ENCODE peak calls at places on chromosome 12, in ten cellular contexts. B is astrocyte of the spinal cord; K is adrenal gland; W is GM12892; E is GM10248; R is EH; Z is breast epithelium; H is CD8-positive, alpha-beta memory T cell; N is pons; Y is activated B cell treated with CpG ODN at 0.5 μM for 24 hours. V is an unnamed sample.

GRCh38 chr12:49750027-49750977 is 8.9 kb downstream of the TMBIM6 start:
- DNase-seq in B (peak), K (peak), W (no peak), E (no peak), R (peak), Z (no peak), H (no peak), N (no peak), Y (no peak), V (peak)

GRCh38 chr12:108939594-108939993 is 59.7 kb downstream of the DAO start:
- DNase-seq in B (peak), K (no peak), W (no peak), E (no peak), R (peak), Z (no peak), H (no peak), N (peak), Y (no peak), V (peak)

GRCh38 chr12:30696943-30697342 is 1.3 kb upstream of the IPO8 start:
- DNase-seq in B (no peak), K (no peak), W (no peak), E (no peak), R (no peak), Z (no peak), H (no peak), N (no peak), Y (no peak), V (no peak)

GRCh38 chr12:76346798-76347420 is 1.3 kb downstream of the BBS10 start:
- DNase-seq in B (peak), K (peak), W (no peak), E (peak), R (peak), Z (no peak), H (no peak), N (peak), Y (no peak), V (peak)

GRCh38 chr12:113468365-113469223 is 3.1 kb downstream of the LHX5 start:
- DNase-seq in B (no peak), K (no peak), W (no peak), E (no peak), R (no peak), Z (no peak), H (no peak), N (no peak), Y (no peak), V (peak)

GRCh38 chr12:27333311-27334009 is 824 bp downstream of the BMAL2 start:
- DNase-seq in B (no peak), K (peak), W (peak), E (peak), R (peak), Z (no peak), H (no peak), N (no peak), Y (peak), V (peak)

GRCh38 chr12:75981773-75982564 is 49.6 kb downstream of the PHLDA1 start:
- DNase-seq in B (peak), K (no peak), W (no peak), E (peak), R (peak), Z (no peak), H (no peak), N (no peak), Y (no peak), V (no peak)

GRCh38 chr12:26651566-26652188 is 181.3 kb downstream of the ITPR2 start:
- DNase-seq in B (peak), K (peak), W (peak), E (peak), R (peak), Z (no peak), H (no peak), N (peak), Y (no peak), V (peak)

GRCh38 chr12:42174978-42175377 is 30.3 kb upstream of the GXYLT1 start:
- DNase-seq in B (no peak), K (no peak), W (no peak), E (no peak), R (no peak), Z (no peak), H (no peak), N (no peak), Y (no peak), V (no peak)

GRCh38 chr12:93100610-93101009 is 171.5 kb upstream of the EEA1 start:
- DNase-seq in B (no peak), K (no peak), W (no peak), E (no peak), R (peak), Z (no peak), H (no peak), N (no peak), Y (no peak), V (peak)

GRCh38 chr12:27123642-27124041 is 41.3 kb upstream of the C12orf71 start:
- DNase-seq in B (no peak), K (no peak), W (no peak), E (peak), R (peak), Z (no peak), H (no peak), N (peak), Y (no peak), V (peak)

GRCh38 chr12:77130193-77130592 is 64.8 kb upstream of the E2F7 start:
- DNase-seq in B (peak), K (no peak), W (no peak), E (no peak), R (no peak), Z (no peak), H (no peak), N (no peak), Y (no peak), V (no peak)

GRCh38 chr12:79021021-79021420 is 156.4 kb downstream of the SYT1 start:
- DNase-seq in B (no peak), K (no peak), W (no peak), E (no peak), R (no peak), Z (no peak), H (no peak), N (no peak), Y (no peak), V (no peak)

GRCh38 chr12:3432176-3432742 is 58.7 kb upstream of the PRMT8 start:
- DNase-seq in B (no peak), K (no peak), W (no peak), E (no peak), R (peak), Z (no peak), H (no peak), N (no peak), Y (no peak), V (peak)

GRCh38 chr12:49296034-49296835 is 1.3 kb downstream of the PRPH start:
- DNase-seq in B (no peak), K (peak), W (peak), E (peak), R (peak), Z (no peak), H (peak), N (no peak), Y (peak), V (peak)

GRCh38 chr12:46153267-46153872 is 115.5 kb downstream of the SLC38A1 start:
- DNase-seq in B (peak), K (no peak), W (no peak), E (peak), R (peak), Z (no peak), H (no peak), N (peak), Y (no peak), V (peak)

GRCh38 chr12:111076611-111077451 is 156.5 kb upstream of the MYL2 start:
- DNase-seq in B (no peak), K (no peak), W (no peak), E (no peak), R (no peak), Z (no peak), H (no peak), N (no peak), Y (no peak), V (peak)

V was measured in neural progenitor cell.